ENCODE peak calls at places on chromosomes 6 and 20, in ten cellular contexts. One of them, this sample, is unnamed.

GRCh38 chr6:67640462-67640861 is 994.6 kb upstream of the ADGRB3 start:
- DNase-seq in mesendoderm: no peak
- DNase-seq in mammary epithelial cell: no peak
- DNase-seq in tibial nerve: no peak
- DNase-seq in adrenal gland: no peak
- DNase-seq in brain microvascular endothelial cell: no peak
- DNase-seq in tibial artery: no peak
- DNase-seq in ovary: no peak
- DNase-seq in GM23338: no peak
- DNase-seq in neural progenitor cell: no peak
- DNase-seq in this sample: no peak

GRCh38 chr6:96015321-96015790 is 418 bp upstream of the FUT9 start:
- DNase-seq in mesendoderm: peak; percentile 86
- DNase-seq in mammary epithelial cell: no peak
- DNase-seq in tibial nerve: no peak
- DNase-seq in adrenal gland: no peak
- DNase-seq in brain microvascular endothelial cell: no peak
- DNase-seq in tibial artery: no peak
- DNase-seq in ovary: no peak
- DNase-seq in GM23338: peak; percentile 83
- DNase-seq in neural progenitor cell: peak; percentile 92
- DNase-seq in this sample: no peak

GRCh38 chr20:20366551-20366895 is 1.4 kb upstream of the INSM1 start:
- DNase-seq in mesendoderm: no peak
- DNase-seq in mammary epithelial cell: no peak
- DNase-seq in tibial nerve: no peak
- DNase-seq in adrenal gland: no peak
- DNase-seq in brain microvascular endothelial cell: no peak
- DNase-seq in tibial artery: no peak
- DNase-seq in ovary: no peak
- DNase-seq in GM23338: peak; percentile 4
- DNase-seq in neural progenitor cell: no peak
- DNase-seq in this sample: no peak

GRCh38 chr6:47357827-47358226 is 48.1 kb upstream of the TNFRSF21 start:
- DNase-seq in mesendoderm: no peak
- DNase-seq in mammary epithelial cell: no peak
- DNase-seq in tibial nerve: no peak
- DNase-seq in adrenal gland: no peak
- DNase-seq in brain microvascular endothelial cell: no peak
- DNase-seq in tibial artery: no peak
- DNase-seq in ovary: no peak
- DNase-seq in GM23338: no peak
- DNase-seq in neural progenitor cell: no peak
- DNase-seq in this sample: no peak

GRCh38 chr20:6636209-6637159 is 131.0 kb upstream of the BMP2 start:
- DNase-seq in mesendoderm: peak; percentile 88
- DNase-seq in mammary epithelial cell: peak; percentile 64
- DNase-seq in tibial nerve: no peak
- DNase-seq in adrenal gland: peak; percentile 27
- DNase-seq in brain microvascular endothelial cell: peak; percentile 69
- DNase-seq in tibial artery: peak; percentile 22
- DNase-seq in ovary: no peak
- DNase-seq in GM23338: peak; percentile 66
- DNase-seq in neural progenitor cell: peak; percentile 54
- DNase-seq in this sample: peak; percentile 6

GRCh38 chr20:36097751-36098151 is 56.8 kb upstream of the EPB41L1 start:
- DNase-seq in mesendoderm: peak; percentile 95
- DNase-seq in mammary epithelial cell: no peak
- DNase-seq in tibial nerve: no peak
- DNase-seq in adrenal gland: no peak
- DNase-seq in brain microvascular endothelial cell: no peak
- DNase-seq in tibial artery: no peak
- DNase-seq in ovary: no peak
- DNase-seq in GM23338: peak; percentile 88
- DNase-seq in neural progenitor cell: peak; percentile 49
- DNase-seq in this sample: peak; percentile 90

GRCh38 chr20:41686961-41687360 is 68.8 kb upstream of the CHD6 start:
- DNase-seq in mesendoderm: no peak
- DNase-seq in mammary epithelial cell: no peak
- DNase-seq in tibial nerve: no peak
- DNase-seq in adrenal gland: no peak
- DNase-seq in brain microvascular endothelial cell: no peak
- DNase-seq in tibial artery: no peak
- DNase-seq in ovary: no peak
- DNase-seq in GM23338: no peak
- DNase-seq in neural progenitor cell: no peak
- DNase-seq in this sample: no peak

GRCh38 chr6:30845183-30845582 is 39.1 kb upstream of the DDR1 start:
- DNase-seq in mesendoderm: peak; percentile 58
- DNase-seq in mammary epithelial cell: no peak
- DNase-seq in tibial nerve: no peak
- DNase-seq in adrenal gland: no peak
- DNase-seq in brain microvascular endothelial cell: no peak
- DNase-seq in tibial artery: no peak
- DNase-seq in ovary: no peak
- DNase-seq in GM23338: peak; percentile 76
- DNase-seq in neural progenitor cell: no peak
- DNase-seq in this sample: no peak

GRCh38 chr6:89689732-89690131 is 51.2 kb upstream of the LYRM2 start:
- DNase-seq in mesendoderm: peak; percentile 99
- DNase-seq in mammary epithelial cell: no peak
- DNase-seq in tibial nerve: no peak
- DNase-seq in adrenal gland: peak; percentile 16
- DNase-seq in brain microvascular endothelial cell: peak; percentile 12
- DNase-seq in tibial artery: no peak
- DNase-seq in ovary: no peak
- DNase-seq in GM23338: peak; percentile 93
- DNase-seq in neural progenitor cell: peak; percentile 9
- DNase-seq in this sample: peak; percentile 72

GRCh38 chr6:139164001-139164400 is 29.1 kb downstream of the HECA start:
- DNase-seq in mesendoderm: peak; percentile 35
- DNase-seq in mammary epithelial cell: no peak
- DNase-seq in tibial nerve: no peak
- DNase-seq in adrenal gland: no peak
- DNase-seq in brain microvascular endothelial cell: no peak
- DNase-seq in tibial artery: no peak
- DNase-seq in ovary: no peak
- DNase-seq in GM23338: peak; percentile 54
- DNase-seq in neural progenitor cell: no peak
- DNase-seq in this sample: peak; percentile 37

GRCh38 chr6:129490551-129491245 is 219.3 kb downstream of the ARHGAP18 start:
- DNase-seq in mesendoderm: peak; percentile 73
- DNase-seq in mammary epithelial cell: peak; percentile 94
- DNase-seq in tibial nerve: no peak
- DNase-seq in adrenal gland: peak; percentile 65
- DNase-seq in brain microvascular endothelial cell: peak; percentile 95
- DNase-seq in tibial artery: peak; percentile 60
- DNase-seq in ovary: no peak
- DNase-seq in GM23338: peak; percentile 40
- DNase-seq in neural progenitor cell: no peak
- DNase-seq in this sample: no peak

GRCh38 chr6:129489215-129489765 is 220.7 kb downstream of the ARHGAP18 start:
- DNase-seq in mesendoderm: no peak
- DNase-seq in mammary epithelial cell: peak; percentile 25
- DNase-seq in tibial nerve: no peak
- DNase-seq in adrenal gland: no peak
- DNase-seq in brain microvascular endothelial cell: no peak
- DNase-seq in tibial artery: no peak
- DNase-seq in ovary: no peak
- DNase-seq in GM23338: no peak
- DNase-seq in neural progenitor cell: no peak
- DNase-seq in this sample: no peak

GRCh38 chr6:129492260-129492659 is 217.7 kb downstream of the ARHGAP18 start:
- DNase-seq in mesendoderm: no peak
- DNase-seq in mammary epithelial cell: no peak
- DNase-seq in tibial nerve: no peak
- DNase-seq in adrenal gland: no peak
- DNase-seq in brain microvascular endothelial cell: no peak
- DNase-seq in tibial artery: no peak
- DNase-seq in ovary: no peak
- DNase-seq in GM23338: no peak
- DNase-seq in neural progenitor cell: no peak
- DNase-seq in this sample: no peak

GRCh38 chr6:129493396-129493902 is 216.5 kb downstream of the ARHGAP18 start:
- DNase-seq in mesendoderm: no peak
- DNase-seq in mammary epithelial cell: peak; percentile 61
- DNase-seq in tibial nerve: no peak
- DNase-seq in adrenal gland: no peak
- DNase-seq in brain microvascular endothelial cell: peak; percentile 24
- DNase-seq in tibial artery: no peak
- DNase-seq in ovary: no peak
- DNase-seq in GM23338: no peak
- DNase-seq in neural progenitor cell: no peak
- DNase-seq in this sample: no peak

DNA sequence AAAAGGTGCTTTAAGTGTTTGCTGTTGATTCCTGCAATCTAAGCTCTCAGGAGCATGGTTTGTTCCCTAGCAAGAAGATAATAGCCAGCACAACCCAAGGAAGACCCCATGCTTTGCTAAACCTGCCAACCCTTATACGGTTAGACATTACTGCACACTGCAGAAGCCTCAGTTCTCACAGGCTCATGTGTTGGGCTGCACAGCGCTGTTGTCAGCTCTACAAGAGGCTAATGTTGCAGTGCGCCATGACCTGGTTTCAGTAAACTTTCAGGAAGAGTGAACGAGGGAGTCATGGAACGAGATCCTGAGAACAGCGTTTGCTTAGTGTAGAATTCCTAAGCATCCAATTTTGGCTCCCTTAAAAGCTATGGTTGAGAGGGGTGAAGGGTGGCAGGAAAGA is 218.5 kb downstream of the ARHGAP18 start:
- DNase-seq in mesendoderm: no peak
- DNase-seq in mammary epithelial cell: no peak
- DNase-seq in tibial nerve: no peak
- DNase-seq in adrenal gland: no peak
- DNase-seq in brain microvascular endothelial cell: peak; percentile 34
- DNase-seq in tibial artery: no peak
- DNase-seq in ovary: no peak
- DNase-seq in GM23338: no peak
- DNase-seq in neural progenitor cell: no peak
- DNase-seq in this sample: no peak
- H3K4me3 ChIP-seq in mesendoderm: no peak overlapping the region
- H3K4me3 ChIP-seq in mammary epithelial cell: no peak overlapping the region
- H3K4me3 ChIP-seq in tibial nerve: no peak overlapping the region
- H3K4me3 ChIP-seq in adrenal gland: peak overlapping the region; percentile 49
- H3K4me3 ChIP-seq in brain microvascular endothelial cell: no peak overlapping the region
- H3K4me3 ChIP-seq in tibial artery: peak overlapping the region; percentile 47
- H3K4me3 ChIP-seq in ovary: no peak overlapping the region
- H3K4me3 ChIP-seq in GM23338: no peak overlapping the region
- H3K4me3 ChIP-seq in neural progenitor cell: no peak overlapping the region
- H3K4me3 ChIP-seq in this sample: no peak overlapping the region

GRCh38 chr6:2783188-2783957 is 18.2 kb downstream of the WRNIP1 start:
- DNase-seq in mesendoderm: peak; percentile 64
- DNase-seq in mammary epithelial cell: no peak
- DNase-seq in tibial nerve: no peak
- DNase-seq in adrenal gland: peak; percentile 13
- DNase-seq in brain microvascular endothelial cell: no peak
- DNase-seq in tibial artery: no peak
- DNase-seq in ovary: no peak
- DNase-seq in GM23338: peak; percentile 67
- DNase-seq in neural progenitor cell: peak; percentile 30
- DNase-seq in this sample: peak; percentile 71
- H3K36me3 ChIP-seq in mesendoderm: peaks cover 3% of the 10 kb centered on the region
- H3K36me3 ChIP-seq in mammary epithelial cell: peaks cover 22% of the 10 kb centered on the region
- H3K36me3 ChIP-seq in tibial nerve: no peaks in the 10 kb centered on the region
- H3K36me3 ChIP-seq in adrenal gland: peaks cover 46% of the 10 kb centered on the region
- H3K36me3 ChIP-seq in brain microvascular endothelial cell: peaks cover 14% of the 10 kb centered on the region
- H3K36me3 ChIP-seq in tibial artery: peaks cover 17% of the 10 kb centered on the region
- H3K36me3 ChIP-seq in ovary: no peaks in the 10 kb centered on the region
- H3K36me3 ChIP-seq in GM23338: peaks cover 6% of the 10 kb centered on the region
- H3K36me3 ChIP-seq in neural progenitor cell: no peaks in the 10 kb centered on the region
- H3K36me3 ChIP-seq in this sample: peaks cover 11% of the 10 kb centered on the region

DNA sequence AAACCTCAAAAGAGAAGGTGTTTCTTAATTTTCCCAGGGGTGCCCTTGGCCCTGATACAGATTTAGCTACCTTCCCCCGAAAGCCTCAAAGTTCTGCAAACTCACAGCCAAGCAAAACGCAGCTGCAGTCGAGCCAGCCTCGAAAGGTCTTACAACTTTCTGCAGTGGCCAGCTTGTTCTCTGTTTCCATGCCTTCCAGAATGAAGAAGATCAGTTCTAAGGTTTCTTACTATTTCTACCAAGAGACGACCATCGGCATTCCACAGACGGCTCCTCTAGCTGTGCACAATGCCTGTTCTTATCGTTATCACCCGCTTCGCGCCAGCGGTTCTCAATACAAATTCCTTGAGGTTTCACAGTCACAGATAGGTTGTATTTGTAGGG is 28.5 kb upstream of the CCR6 start:
- DNase-seq in mesendoderm: peak; percentile 78
- DNase-seq in mammary epithelial cell: no peak
- DNase-seq in tibial nerve: no peak
- DNase-seq in adrenal gland: no peak
- DNase-seq in brain microvascular endothelial cell: peak; percentile 5
- DNase-seq in tibial artery: no peak
- DNase-seq in ovary: no peak
- DNase-seq in GM23338: no peak
- DNase-seq in neural progenitor cell: peak; percentile 63
- DNase-seq in this sample: no peak
- H3K4me3 ChIP-seq in mesendoderm: no peak overlapping the region
- H3K4me3 ChIP-seq in mammary epithelial cell: no peak overlapping the region
- H3K4me3 ChIP-seq in tibial nerve: no peak overlapping the region
- H3K4me3 ChIP-seq in adrenal gland: no peak overlapping the region
- H3K4me3 ChIP-seq in brain microvascular endothelial cell: no peak overlapping the region
- H3K4me3 ChIP-seq in tibial artery: peak overlapping the region; percentile 20
- H3K4me3 ChIP-seq in ovary: no peak overlapping the region
- H3K4me3 ChIP-seq in GM23338: no peak overlapping the region
- H3K4me3 ChIP-seq in neural progenitor cell: no peak overlapping the region
- H3K4me3 ChIP-seq in this sample: no peak overlapping the region

DNA sequence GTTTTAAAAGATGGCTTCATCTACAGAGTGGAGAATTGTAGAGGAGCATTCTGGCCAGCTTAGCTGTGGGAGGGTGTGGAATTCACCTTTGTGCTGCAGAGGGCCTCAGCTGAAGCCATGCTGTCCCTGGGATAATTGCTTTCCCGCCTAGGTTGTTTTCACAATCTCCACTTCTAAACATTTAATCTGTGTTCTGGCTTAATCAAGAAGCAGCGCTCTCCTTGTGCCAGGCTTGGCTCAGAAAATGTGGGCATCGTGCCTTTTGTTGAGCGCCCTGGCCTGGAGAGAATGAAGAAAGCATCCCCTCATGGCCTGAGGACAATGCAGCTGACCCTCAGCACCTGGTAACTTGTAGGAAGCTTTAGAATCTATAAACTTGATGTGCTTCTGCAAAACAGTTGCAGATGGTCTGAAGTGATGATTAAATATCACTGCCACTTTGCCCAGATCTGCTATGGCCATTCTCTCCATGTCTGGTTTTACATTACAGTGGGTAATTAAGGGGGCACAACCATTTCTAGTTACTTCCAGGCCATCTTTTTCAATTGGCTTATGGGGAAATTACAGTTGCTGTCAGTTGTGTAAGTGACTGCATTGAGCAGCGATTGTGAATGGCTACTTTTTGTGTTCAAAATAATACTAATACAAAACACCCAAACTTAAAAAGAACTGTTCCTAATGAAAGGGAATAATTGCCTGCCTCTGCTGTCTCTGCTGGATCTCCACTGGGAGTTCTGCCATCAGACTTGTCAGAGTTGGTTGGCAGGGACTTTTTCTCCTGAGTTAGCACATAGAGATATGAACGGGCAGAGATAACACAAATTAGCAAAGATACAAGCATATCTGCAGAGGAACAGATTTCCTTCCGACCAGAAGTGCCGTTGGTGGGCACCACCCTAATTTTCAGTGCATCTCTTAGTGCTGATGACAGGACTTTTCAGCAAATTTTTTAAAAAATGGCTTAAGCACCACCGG is 18.4 kb downstream of the CTNNBL1 start:
- DNase-seq in mesendoderm: peak; percentile 48
- DNase-seq in mammary epithelial cell: no peak
- DNase-seq in tibial nerve: no peak
- DNase-seq in adrenal gland: no peak
- DNase-seq in brain microvascular endothelial cell: no peak
- DNase-seq in tibial artery: no peak
- DNase-seq in ovary: no peak
- DNase-seq in GM23338: no peak
- DNase-seq in neural progenitor cell: peak; percentile 18
- DNase-seq in this sample: no peak
- H3K36me3 ChIP-seq in mesendoderm: no peaks in the 10 kb centered on the region
- H3K36me3 ChIP-seq in mammary epithelial cell: no peaks in the 10 kb centered on the region
- H3K36me3 ChIP-seq in tibial nerve: no peaks in the 10 kb centered on the region
- H3K36me3 ChIP-seq in adrenal gland: no peaks in the 10 kb centered on the region
- H3K36me3 ChIP-seq in brain microvascular endothelial cell: no peaks in the 10 kb centered on the region
- H3K36me3 ChIP-seq in tibial artery: no peaks in the 10 kb centered on the region
- H3K36me3 ChIP-seq in ovary: no peaks in the 10 kb centered on the region
- H3K36me3 ChIP-seq in GM23338: no peaks in the 10 kb centered on the region
- H3K36me3 ChIP-seq in neural progenitor cell: no peaks in the 10 kb centered on the region
- H3K36me3 ChIP-seq in this sample: no peaks in the 10 kb centered on the region

This sample was measured in H7.